ENCODE peak calls at places on chromosomes 2 and 18, in ten cellular contexts. One of them, this sample, is unnamed.

GRCh38 chr2:42978887-42979415 is 186.6 kb upstream of the HAAO start:
- DNase-seq in GM04503: no peak
- DNase-seq in GM13977: no peak
- DNase-seq in IMR-90: no peak
- DNase-seq in neuronal stem cell: no peak
- DNase-seq in stimulated activated naive CD4-positive, alpha-beta T cell: no peak
- DNase-seq in left cardiac atrium: no peak
- DNase-seq in HT-29: peak
- DNase-seq in HT1080: no peak
- DNase-seq in NCI-H2107: no peak
- DNase-seq in this sample: no peak

GRCh38 chr2:64383016-64383588 is 70.9 kb upstream of the LGALSL start:
- DNase-seq in GM04503: no peak
- DNase-seq in GM13977: no peak
- DNase-seq in IMR-90: no peak
- DNase-seq in neuronal stem cell: no peak
- DNase-seq in stimulated activated naive CD4-positive, alpha-beta T cell: no peak
- DNase-seq in left cardiac atrium: no peak
- DNase-seq in HT-29: no peak
- DNase-seq in HT1080: no peak
- DNase-seq in NCI-H2107: no peak
- DNase-seq in this sample: no peak

GRCh38 chr2:235539773-235540172 is 45.9 kb downstream of the AGAP1 start:
- DNase-seq in GM04503: no peak
- DNase-seq in GM13977: no peak
- DNase-seq in IMR-90: no peak
- DNase-seq in neuronal stem cell: no peak
- DNase-seq in stimulated activated naive CD4-positive, alpha-beta T cell: no peak
- DNase-seq in left cardiac atrium: peak
- DNase-seq in HT-29: no peak
- DNase-seq in HT1080: no peak
- DNase-seq in NCI-H2107: no peak
- DNase-seq in this sample: no peak

GRCh38 chr2:183068561-183068960 is 10.0 kb upstream of the DUSP19 start:
- DNase-seq in GM04503: no peak
- DNase-seq in GM13977: no peak
- DNase-seq in IMR-90: no peak
- DNase-seq in neuronal stem cell: no peak
- DNase-seq in stimulated activated naive CD4-positive, alpha-beta T cell: no peak
- DNase-seq in left cardiac atrium: no peak
- DNase-seq in HT-29: no peak
- DNase-seq in HT1080: no peak
- DNase-seq in NCI-H2107: no peak
- DNase-seq in this sample: no peak

GRCh38 chr18:12839526-12840196 is 44.4 kb downstream of the PTPN2 start:
- DNase-seq in GM04503: no peak
- DNase-seq in GM13977: peak
- DNase-seq in IMR-90: no peak
- DNase-seq in neuronal stem cell: no peak
- DNase-seq in stimulated activated naive CD4-positive, alpha-beta T cell: no peak
- DNase-seq in left cardiac atrium: no peak
- DNase-seq in HT-29: peak
- DNase-seq in HT1080: peak
- DNase-seq in NCI-H2107: no peak
- DNase-seq in this sample: no peak

GRCh38 chr2:145220496-145220895 is 700.6 kb upstream of the ZEB2 start:
- DNase-seq in GM04503: no peak
- DNase-seq in GM13977: no peak
- DNase-seq in IMR-90: no peak
- DNase-seq in neuronal stem cell: no peak
- DNase-seq in stimulated activated naive CD4-positive, alpha-beta T cell: no peak
- DNase-seq in left cardiac atrium: no peak
- DNase-seq in HT-29: no peak
- DNase-seq in HT1080: no peak
- DNase-seq in NCI-H2107: peak
- DNase-seq in this sample: no peak

GRCh38 chr2:27019459-27020336 is 13.1 kb upstream of the TMEM214 start:
- DNase-seq in GM04503: no peak
- DNase-seq in GM13977: no peak
- DNase-seq in IMR-90: no peak
- DNase-seq in neuronal stem cell: no peak
- DNase-seq in stimulated activated naive CD4-positive, alpha-beta T cell: no peak
- DNase-seq in left cardiac atrium: no peak
- DNase-seq in HT-29: peak
- DNase-seq in HT1080: no peak
- DNase-seq in NCI-H2107: no peak
- DNase-seq in this sample: no peak

GRCh38 chr2:98730851-98731708 is at the start of gene MGAT4A:
- DNase-seq in GM04503: no peak
- DNase-seq in GM13977: peak
- DNase-seq in IMR-90: no peak
- DNase-seq in neuronal stem cell: peak
- DNase-seq in stimulated activated naive CD4-positive, alpha-beta T cell: peak
- DNase-seq in left cardiac atrium: peak
- DNase-seq in HT-29: peak
- DNase-seq in HT1080: no peak
- DNase-seq in NCI-H2107: peak
- DNase-seq in this sample: peak

GRCh38 chr18:28045880-28046279 is 131.1 kb downstream of the CDH2 start:
- DNase-seq in GM04503: no peak
- DNase-seq in GM13977: no peak
- DNase-seq in IMR-90: peak
- DNase-seq in neuronal stem cell: no peak
- DNase-seq in stimulated activated naive CD4-positive, alpha-beta T cell: no peak
- DNase-seq in left cardiac atrium: no peak
- DNase-seq in HT-29: no peak
- DNase-seq in HT1080: peak
- DNase-seq in NCI-H2107: no peak
- DNase-seq in this sample: peak

GRCh38 chr18:2134364-2134763 is 436.9 kb downstream of the METTL4 start:
- DNase-seq in GM04503: no peak
- DNase-seq in GM13977: no peak
- DNase-seq in IMR-90: no peak
- DNase-seq in neuronal stem cell: no peak
- DNase-seq in stimulated activated naive CD4-positive, alpha-beta T cell: no peak
- DNase-seq in left cardiac atrium: no peak
- DNase-seq in HT-29: peak
- DNase-seq in HT1080: no peak
- DNase-seq in NCI-H2107: no peak
- DNase-seq in this sample: no peak

GRCh38 chr2:204074434-204074833 is 137.9 kb downstream of the ICOS start:
- DNase-seq in GM04503: peak
- DNase-seq in GM13977: no peak
- DNase-seq in IMR-90: no peak
- DNase-seq in neuronal stem cell: no peak
- DNase-seq in stimulated activated naive CD4-positive, alpha-beta T cell: no peak
- DNase-seq in left cardiac atrium: no peak
- DNase-seq in HT-29: no peak
- DNase-seq in HT1080: no peak
- DNase-seq in NCI-H2107: no peak
- DNase-seq in this sample: no peak